ENCODE peak calls at places on chromosomes 3 and 15, in nine cellular contexts. H is mucosa of descending colon; D is EH; S is GM23338; R is HT-29; B is NCI-H1092; I is activated CD4-positive, alpha-beta memory T cell treated with anti-CD3 and anti-CD28 coated beads, Interleukin-2, amount 10 ng/mL, durations not matched to agents 7 days and 5 days; J is NCI-H1105 treated with DMSO at 0.1 percent for 48 hours; Z is H4. V is an unnamed sample.

GRCh38 chr3:177013681-177014280 is 183.5 kb downstream of the TBL1XR1 start:
- DNase-seq in D (peak; percentile 22), R (no peak), I (no peak), S (peak; percentile 54), J (no peak), H (no peak), B (no peak), Z (no peak), V (peak; percentile 47)

GRCh38 chr3:129025108-129025507 is 24.0 kb downstream of the EFCC1 start:
- DNase-seq in R (no peak), B (no peak), D (no peak), Z (no peak), H (peak; percentile 40), I (no peak), S (no peak), J (no peak), V (peak; percentile 39)

GRCh38 chr3:139601191-139601961 is 61.8 kb upstream of the RBP1 start:
- DNase-seq in H (no peak), Z (no peak), S (no peak), R (no peak), D (no peak), B (no peak), I (no peak), J (peak; percentile 69), V (no peak)

GRCh38 chr3:115236496-115236895 is 89.4 kb upstream of the ZBTB20 start:
- DNase-seq in S (no peak), J (no peak), R (no peak), I (no peak), Z (no peak), D (peak; percentile 16), H (no peak), B (no peak), V (no peak)

GRCh38 chr3:99023590-99024192 is 122.2 kb upstream of the DCBLD2 start:
- DNase-seq in I (no peak), H (no peak), S (peak; percentile 57), B (peak; percentile 4), J (peak; percentile 22), Z (peak; percentile 23), R (peak; percentile 64), D (peak; percentile 60), V (no peak)

GRCh38 chr15:37007301-37007700 is 93.0 kb downstream of the MEIS2 start:
- DNase-seq in R (no peak), D (peak; percentile 16), J (no peak), S (no peak), I (no peak), H (no peak), Z (no peak), B (no peak), V (no peak)

GRCh38 chr15:98604983-98605382 is 43.4 kb upstream of the IGF1R start:
- DNase-seq in Z (no peak), B (no peak), R (no peak), H (no peak), I (no peak), S (no peak), J (no peak), D (no peak), V (no peak)

GRCh38 chr15:57060799-57061198 is 142.4 kb downstream of the TCF12 start:
- DNase-seq in S (no peak), J (no peak), B (no peak), D (peak; percentile 91), R (no peak), I (no peak), Z (no peak), H (no peak), V (no peak)

GRCh38 chr15:90799639-90800038 is 68.7 kb upstream of the FURIN start:
- DNase-seq in I (no peak), R (no peak), Z (no peak), S (no peak), H (no peak), J (no peak), B (no peak), D (no peak), V (no peak)

GRCh38 chr15:78302579-78302978 is 3.2 kb upstream of the SKIC8 start:
- DNase-seq in H (no peak), J (no peak), S (no peak), D (peak; percentile 94), R (no peak), Z (peak; percentile 71), B (no peak), I (no peak), V (no peak)

GRCh38 chr3:183306798-183307671 is 54.0 kb downstream of the B3GNT5 start:
- DNase-seq in H (peak; percentile 92), R (peak; percentile 84), J (no peak), S (no peak), I (peak; percentile 50), Z (peak; percentile 91), B (no peak), D (peak; percentile 32), V (no peak)

GRCh38 chr15:75723847-75724660 is 11.4 kb upstream of the CSPG4 start:
- DNase-seq in H (peak; percentile 88), I (peak; percentile 54), Z (peak; percentile 82), S (peak; percentile 45), D (peak; percentile 95), J (no peak), R (peak; percentile 97), B (no peak), V (peak; percentile 60)

GRCh38 chr3:152322756-152323155 is 54.0 kb downstream of the MBNL1 start:
- DNase-seq in I (peak; percentile 29), J (no peak), D (peak; percentile 33), B (no peak), H (no peak), S (no peak), R (no peak), Z (no peak), V (no peak)

GRCh38 chr3:184186184-184186901 is at the start of gene ABCF3:
- DNase-seq in J (no peak), Z (no peak), R (peak; percentile 11), S (no peak), I (no peak), H (peak; percentile 83), D (peak; percentile 61), B (no peak), V (no peak)

GRCh38 chr3:16326724-16327349 is 61.8 kb downstream of the OXNAD1 start:
- DNase-seq in J (no peak), Z (no peak), B (no peak), R (no peak), I (no peak), H (no peak), D (no peak), S (no peak), V (peak; percentile 22)

GRCh38 chr3:46624976-46625490 is 12.7 kb downstream of the FAM240A start:
- DNase-seq in Z (no peak), D (no peak), S (peak; percentile 67), I (no peak), H (no peak), J (no peak), R (no peak), B (no peak), V (no peak)

V was measured in endodermal cell.